ENCODE peak calls at places on chromosomes 13 and 19, in nine cellular contexts. N, A, J, Q, M, I, Y, B and P are unnamed samples.

GRCh38 chr13:51619614-51620013 is 35.4 kb downstream of the WDFY2 start:
- DNase-seq in B (no peak), Y (no peak), A (peak), N (no peak), J (no peak), M (no peak), Q (no peak), I (peak), P (peak)

GRCh38 chr19:17328517-17329060 is 6.1 kb downstream of the ANO8 start:
- DNase-seq in B (no peak), A (no peak), M (no peak), Y (no peak), J (no peak), N (no peak), Q (no peak), I (no peak), P (no peak)

GRCh38 chr13:53920916-53921315 is 892.3 kb downstream of the OLFM4 start:
- DNase-seq in I (no peak), A (no peak), Y (no peak), J (no peak), M (peak), B (no peak), N (no peak), Q (peak), P (no peak)

GRCh38 chr13:42066542-42066941 is 18.1 kb downstream of the DGKH start:
- DNase-seq in I (peak), Y (no peak), Q (no peak), N (no peak), M (no peak), J (no peak), B (no peak), A (peak), P (no peak)

GRCh38 chr19:51511353-51511752 is 9.8 kb upstream of the SIGLEC12 start:
- DNase-seq in A (no peak), Y (peak), M (no peak), B (no peak), J (no peak), I (peak), Q (no peak), N (peak), P (peak)

GRCh38 chr13:46751811-46752635 is 44.9 kb downstream of the ESD start:
- DNase-seq in Y (no peak), J (no peak), Q (no peak), I (peak), B (no peak), M (no peak), N (no peak), A (peak), P (no peak)

GRCh38 chr13:28623782-28624706 is 34.9 kb upstream of the POMP start:
- DNase-seq in I (peak), M (no peak), Y (no peak), A (no peak), Q (no peak), N (no peak), J (no peak), B (no peak), P (no peak)

GRCh38 chr13:41513600-41513999 is 56.2 kb downstream of the RGCC start:
- DNase-seq in Y (no peak), I (no peak), J (no peak), B (no peak), A (no peak), N (no peak), Q (no peak), M (no peak), P (no peak)

GRCh38 chr19:2120821-2121220 is 24.1 kb downstream of the IZUMO4 start:
- DNase-seq in J (no peak), N (no peak), M (no peak), B (no peak), A (no peak), Y (no peak), Q (no peak), I (no peak), P (no peak)